ENCODE peak calls at places on chromosomes 13 and 19, in seven cellular contexts. One of them, this sample, is unnamed.
A peak's percentile ranks its signal among the peaks of the same experiment; 100 is the strongest.

GRCh38 chr13:23980160-23980551 is 82.9 kb upstream of the C1QTNF9B start:
- DNase-seq in hepatocyte: peak; percentile 92
- DNase-seq in NCI-H2171 treated with DMSO at 0.1 percent for 48 hours: no peak
- DNase-seq in lower leg skin: peak; percentile 95
- DNase-seq in retinal pigment epithelial cell: no peak
- DNase-seq in fibroblast of the aortic adventitia: peak; percentile 62
- DNase-seq in NCI-H2227 treated with DMSO at 0.1 percent for 48 hours: peak; percentile 56
- DNase-seq in this sample: peak; percentile 62

GRCh38 chr19:497476-497860 is 1.2 kb downstream of the MADCAM1 start:
- DNase-seq in hepatocyte: no peak
- DNase-seq in NCI-H2171 treated with DMSO at 0.1 percent for 48 hours: no peak
- DNase-seq in lower leg skin: no peak
- DNase-seq in retinal pigment epithelial cell: no peak
- DNase-seq in fibroblast of the aortic adventitia: no peak
- DNase-seq in NCI-H2227 treated with DMSO at 0.1 percent for 48 hours: no peak
- DNase-seq in this sample: no peak

GRCh38 chr13:70884196-70884595 is 775.9 kb upstream of the KLHL1 start:
- DNase-seq in hepatocyte: no peak
- DNase-seq in NCI-H2171 treated with DMSO at 0.1 percent for 48 hours: no peak
- DNase-seq in lower leg skin: no peak
- DNase-seq in retinal pigment epithelial cell: no peak
- DNase-seq in fibroblast of the aortic adventitia: no peak
- DNase-seq in NCI-H2227 treated with DMSO at 0.1 percent for 48 hours: no peak
- DNase-seq in this sample: no peak

GRCh38 chr19:6551607-6552450 is 21.0 kb downstream of the TNFSF9 start:
- DNase-seq in hepatocyte: peak; percentile 56
- DNase-seq in NCI-H2171 treated with DMSO at 0.1 percent for 48 hours: no peak
- DNase-seq in lower leg skin: no peak
- DNase-seq in retinal pigment epithelial cell: no peak
- DNase-seq in fibroblast of the aortic adventitia: peak; percentile 63
- DNase-seq in NCI-H2227 treated with DMSO at 0.1 percent for 48 hours: no peak
- DNase-seq in this sample: no peak

GRCh38 chr13:45162821-45163220 is 38.0 kb downstream of the KCTD4 start:
- DNase-seq in hepatocyte: no peak
- DNase-seq in NCI-H2171 treated with DMSO at 0.1 percent for 48 hours: no peak
- DNase-seq in lower leg skin: no peak
- DNase-seq in retinal pigment epithelial cell: peak; percentile 74
- DNase-seq in fibroblast of the aortic adventitia: peak; percentile 87
- DNase-seq in NCI-H2227 treated with DMSO at 0.1 percent for 48 hours: no peak
- DNase-seq in this sample: no peak

GRCh38 chr19:39251081-39251480 is 2.4 kb upstream of the IFNL4 start:
- DNase-seq in hepatocyte: no peak
- DNase-seq in NCI-H2171 treated with DMSO at 0.1 percent for 48 hours: no peak
- DNase-seq in lower leg skin: no peak
- DNase-seq in retinal pigment epithelial cell: no peak
- DNase-seq in fibroblast of the aortic adventitia: no peak
- DNase-seq in NCI-H2227 treated with DMSO at 0.1 percent for 48 hours: no peak
- DNase-seq in this sample: no peak

GRCh38 chr13:49053215-49053614 is 77.5 kb downstream of the FNDC3A start:
- DNase-seq in hepatocyte: no peak
- DNase-seq in NCI-H2171 treated with DMSO at 0.1 percent for 48 hours: no peak
- DNase-seq in lower leg skin: no peak
- DNase-seq in retinal pigment epithelial cell: no peak
- DNase-seq in fibroblast of the aortic adventitia: no peak
- DNase-seq in NCI-H2227 treated with DMSO at 0.1 percent for 48 hours: no peak
- DNase-seq in this sample: no peak

GRCh38 chr19:35229601-35230000 is 1.1 kb upstream of the FAM187B start:
- DNase-seq in hepatocyte: no peak
- DNase-seq in NCI-H2171 treated with DMSO at 0.1 percent for 48 hours: no peak
- DNase-seq in lower leg skin: peak; percentile 68
- DNase-seq in retinal pigment epithelial cell: no peak
- DNase-seq in fibroblast of the aortic adventitia: no peak
- DNase-seq in NCI-H2227 treated with DMSO at 0.1 percent for 48 hours: no peak
- DNase-seq in this sample: no peak

GRCh38 chr13:114248011-114248410 is 13.3 kb downstream of the CDC16 start:
- DNase-seq in hepatocyte: no peak
- DNase-seq in NCI-H2171 treated with DMSO at 0.1 percent for 48 hours: no peak
- DNase-seq in lower leg skin: no peak
- DNase-seq in retinal pigment epithelial cell: no peak
- DNase-seq in fibroblast of the aortic adventitia: no peak
- DNase-seq in NCI-H2227 treated with DMSO at 0.1 percent for 48 hours: no peak
- DNase-seq in this sample: no peak

GRCh38 chr13:51271008-51271407 is 48.8 kb downstream of the FAM124A start:
- DNase-seq in hepatocyte: no peak
- DNase-seq in NCI-H2171 treated with DMSO at 0.1 percent for 48 hours: no peak
- DNase-seq in lower leg skin: no peak
- DNase-seq in retinal pigment epithelial cell: no peak
- DNase-seq in fibroblast of the aortic adventitia: no peak
- DNase-seq in NCI-H2227 treated with DMSO at 0.1 percent for 48 hours: no peak
- DNase-seq in this sample: no peak

GRCh38 chr13:23796546-23796945 is 92.7 kb downstream of the MIPEP start:
- DNase-seq in hepatocyte: no peak
- DNase-seq in NCI-H2171 treated with DMSO at 0.1 percent for 48 hours: peak; percentile 88
- DNase-seq in lower leg skin: no peak
- DNase-seq in retinal pigment epithelial cell: no peak
- DNase-seq in fibroblast of the aortic adventitia: no peak
- DNase-seq in NCI-H2227 treated with DMSO at 0.1 percent for 48 hours: no peak
- DNase-seq in this sample: no peak

GRCh38 chr13:73782781-73783180 is 351.4 kb downstream of the KLF12 start:
- DNase-seq in hepatocyte: no peak
- DNase-seq in NCI-H2171 treated with DMSO at 0.1 percent for 48 hours: no peak
- DNase-seq in lower leg skin: no peak
- DNase-seq in retinal pigment epithelial cell: no peak
- DNase-seq in fibroblast of the aortic adventitia: no peak
- DNase-seq in NCI-H2227 treated with DMSO at 0.1 percent for 48 hours: no peak
- DNase-seq in this sample: no peak

GRCh38 chr19:7787141-7787540 is 24.1 kb downstream of the CLEC4M start:
- DNase-seq in hepatocyte: no peak
- DNase-seq in NCI-H2171 treated with DMSO at 0.1 percent for 48 hours: no peak
- DNase-seq in lower leg skin: peak; percentile 86
- DNase-seq in retinal pigment epithelial cell: no peak
- DNase-seq in fibroblast of the aortic adventitia: no peak
- DNase-seq in NCI-H2227 treated with DMSO at 0.1 percent for 48 hours: no peak
- DNase-seq in this sample: no peak

GRCh38 chr19:42466521-42467436 is 24.0 kb upstream of the CXCL17 start:
- DNase-seq in hepatocyte: no peak
- DNase-seq in NCI-H2171 treated with DMSO at 0.1 percent for 48 hours: no peak
- DNase-seq in lower leg skin: peak; percentile 69
- DNase-seq in retinal pigment epithelial cell: no peak
- DNase-seq in fibroblast of the aortic adventitia: peak; percentile 39
- DNase-seq in NCI-H2227 treated with DMSO at 0.1 percent for 48 hours: no peak
- DNase-seq in this sample: no peak

GRCh38 chr19:14089412-14089661 is 1.2 kb downstream of the SAMD1 start:
- DNase-seq in hepatocyte: peak; percentile 34
- DNase-seq in NCI-H2171 treated with DMSO at 0.1 percent for 48 hours: peak; percentile 30
- DNase-seq in lower leg skin: no peak
- DNase-seq in retinal pigment epithelial cell: no peak
- DNase-seq in fibroblast of the aortic adventitia: peak; percentile 39
- DNase-seq in NCI-H2227 treated with DMSO at 0.1 percent for 48 hours: no peak
- DNase-seq in this sample: no peak

GRCh38 chr13:94988654-94989053 is 276.3 kb upstream of the SOX21 start:
- DNase-seq in hepatocyte: no peak
- DNase-seq in NCI-H2171 treated with DMSO at 0.1 percent for 48 hours: no peak
- DNase-seq in lower leg skin: no peak
- DNase-seq in retinal pigment epithelial cell: no peak
- DNase-seq in fibroblast of the aortic adventitia: no peak
- DNase-seq in NCI-H2227 treated with DMSO at 0.1 percent for 48 hours: no peak
- DNase-seq in this sample: no peak

GRCh38 chr13:110298566-110299321 is 8.2 kb downstream of the COL4A1 start:
- DNase-seq in hepatocyte: no peak
- DNase-seq in NCI-H2171 treated with DMSO at 0.1 percent for 48 hours: no peak
- DNase-seq in lower leg skin: peak; percentile 87
- DNase-seq in retinal pigment epithelial cell: no peak
- DNase-seq in fibroblast of the aortic adventitia: no peak
- DNase-seq in NCI-H2227 treated with DMSO at 0.1 percent for 48 hours: no peak
- DNase-seq in this sample: no peak

GRCh38 chr19:6660930-6661329 is 9.0 kb downstream of the TNFSF14 start:
- DNase-seq in hepatocyte: no peak
- DNase-seq in NCI-H2171 treated with DMSO at 0.1 percent for 48 hours: no peak
- DNase-seq in lower leg skin: no peak
- DNase-seq in retinal pigment epithelial cell: no peak
- DNase-seq in fibroblast of the aortic adventitia: no peak
- DNase-seq in NCI-H2227 treated with DMSO at 0.1 percent for 48 hours: no peak
- DNase-seq in this sample: no peak

GRCh38 chr19:15101479-15102082 is 5.6 kb upstream of the SYDE1 start:
- DNase-seq in hepatocyte: peak; percentile 61
- DNase-seq in NCI-H2171 treated with DMSO at 0.1 percent for 48 hours: peak; percentile 17
- DNase-seq in lower leg skin: no peak
- DNase-seq in retinal pigment epithelial cell: no peak
- DNase-seq in fibroblast of the aortic adventitia: peak; percentile 54
- DNase-seq in NCI-H2227 treated with DMSO at 0.1 percent for 48 hours: no peak
- DNase-seq in this sample: no peak

GRCh38 chr19:11203194-11204075 is 6.1 kb upstream of the KANK2 start:
- DNase-seq in hepatocyte: peak; percentile 79
- DNase-seq in NCI-H2171 treated with DMSO at 0.1 percent for 48 hours: no peak
- DNase-seq in lower leg skin: peak; percentile 95
- DNase-seq in retinal pigment epithelial cell: peak; percentile 38
- DNase-seq in fibroblast of the aortic adventitia: peak; percentile 91
- DNase-seq in NCI-H2227 treated with DMSO at 0.1 percent for 48 hours: no peak
- DNase-seq in this sample: peak; percentile 74

GRCh38 chr13:23767806-23768205 is 121.4 kb downstream of the MIPEP start:
- DNase-seq in hepatocyte: no peak
- DNase-seq in NCI-H2171 treated with DMSO at 0.1 percent for 48 hours: no peak
- DNase-seq in lower leg skin: no peak
- DNase-seq in retinal pigment epithelial cell: no peak
- DNase-seq in fibroblast of the aortic adventitia: no peak
- DNase-seq in NCI-H2227 treated with DMSO at 0.1 percent for 48 hours: no peak
- DNase-seq in this sample: no peak

GRCh38 chr19:45079063-45079910 is at the start of gene GEMIN7:
- DNase-seq in hepatocyte: peak; percentile 89
- DNase-seq in NCI-H2171 treated with DMSO at 0.1 percent for 48 hours: peak; percentile 81
- DNase-seq in lower leg skin: peak; percentile 95
- DNase-seq in retinal pigment epithelial cell: no peak
- DNase-seq in fibroblast of the aortic adventitia: peak; percentile 63
- DNase-seq in NCI-H2227 treated with DMSO at 0.1 percent for 48 hours: peak; percentile 31
- DNase-seq in this sample: peak; percentile 66

GRCh38 chr13:26749905-26750304 is 10.7 kb downstream of the GPR12 start:
- DNase-seq in hepatocyte: no peak
- DNase-seq in NCI-H2171 treated with DMSO at 0.1 percent for 48 hours: no peak
- DNase-seq in lower leg skin: no peak
- DNase-seq in retinal pigment epithelial cell: no peak
- DNase-seq in fibroblast of the aortic adventitia: no peak
- DNase-seq in NCI-H2227 treated with DMSO at 0.1 percent for 48 hours: no peak
- DNase-seq in this sample: no peak

GRCh38 chr13:50693755-50694154 is 149.7 kb downstream of the DLEU7 start:
- DNase-seq in hepatocyte: no peak
- DNase-seq in NCI-H2171 treated with DMSO at 0.1 percent for 48 hours: no peak
- DNase-seq in lower leg skin: no peak
- DNase-seq in retinal pigment epithelial cell: no peak
- DNase-seq in fibroblast of the aortic adventitia: peak; percentile 55
- DNase-seq in NCI-H2227 treated with DMSO at 0.1 percent for 48 hours: no peak
- DNase-seq in this sample: no peak

GRCh38 chr13:103236213-103236612 is 170.0 kb upstream of the SLC10A2 start:
- DNase-seq in hepatocyte: no peak
- DNase-seq in NCI-H2171 treated with DMSO at 0.1 percent for 48 hours: peak; percentile 41
- DNase-seq in lower leg skin: no peak
- DNase-seq in retinal pigment epithelial cell: no peak
- DNase-seq in fibroblast of the aortic adventitia: peak; percentile 18
- DNase-seq in NCI-H2227 treated with DMSO at 0.1 percent for 48 hours: no peak
- DNase-seq in this sample: no peak

GRCh38 chr19:33005440-33005839 is 33.4 kb downstream of the FAAP24 start:
- DNase-seq in hepatocyte: no peak
- DNase-seq in NCI-H2171 treated with DMSO at 0.1 percent for 48 hours: peak; percentile 69
- DNase-seq in lower leg skin: no peak
- DNase-seq in retinal pigment epithelial cell: no peak
- DNase-seq in fibroblast of the aortic adventitia: no peak
- DNase-seq in NCI-H2227 treated with DMSO at 0.1 percent for 48 hours: no peak
- DNase-seq in this sample: no peak

GRCh38 chr13:34469212-34469983 is 472.7 kb upstream of the NBEA start:
- DNase-seq in hepatocyte: peak; percentile 23
- DNase-seq in NCI-H2171 treated with DMSO at 0.1 percent for 48 hours: peak; percentile 14
- DNase-seq in lower leg skin: no peak
- DNase-seq in retinal pigment epithelial cell: peak; percentile 40
- DNase-seq in fibroblast of the aortic adventitia: peak; percentile 41
- DNase-seq in NCI-H2227 treated with DMSO at 0.1 percent for 48 hours: no peak
- DNase-seq in this sample: no peak

GRCh38 chr13:20580257-20580656 is 13.3 kb downstream of the IFT88 start:
- DNase-seq in hepatocyte: no peak
- DNase-seq in NCI-H2171 treated with DMSO at 0.1 percent for 48 hours: no peak
- DNase-seq in lower leg skin: peak; percentile 74
- DNase-seq in retinal pigment epithelial cell: no peak
- DNase-seq in fibroblast of the aortic adventitia: no peak
- DNase-seq in NCI-H2227 treated with DMSO at 0.1 percent for 48 hours: no peak
- DNase-seq in this sample: no peak

GRCh38 chr19:50791594-50792245 is 1.5 kb downstream of the ACP4 start:
- DNase-seq in hepatocyte: no peak
- DNase-seq in NCI-H2171 treated with DMSO at 0.1 percent for 48 hours: no peak
- DNase-seq in lower leg skin: no peak
- DNase-seq in retinal pigment epithelial cell: no peak
- DNase-seq in fibroblast of the aortic adventitia: no peak
- DNase-seq in NCI-H2227 treated with DMSO at 0.1 percent for 48 hours: no peak
- DNase-seq in this sample: no peak

GRCh38 chr19:31232871-31233270 is 116.4 kb downstream of the TSHZ3 start:
- DNase-seq in hepatocyte: no peak
- DNase-seq in NCI-H2171 treated with DMSO at 0.1 percent for 48 hours: no peak
- DNase-seq in lower leg skin: no peak
- DNase-seq in retinal pigment epithelial cell: no peak
- DNase-seq in fibroblast of the aortic adventitia: peak; percentile 98
- DNase-seq in NCI-H2227 treated with DMSO at 0.1 percent for 48 hours: no peak
- DNase-seq in this sample: no peak

GRCh38 chr19:55454787-55455243 is 6.6 kb downstream of the ISOC2 start:
- DNase-seq in hepatocyte: no peak
- DNase-seq in NCI-H2171 treated with DMSO at 0.1 percent for 48 hours: no peak
- DNase-seq in lower leg skin: no peak
- DNase-seq in retinal pigment epithelial cell: no peak
- DNase-seq in fibroblast of the aortic adventitia: no peak
- DNase-seq in NCI-H2227 treated with DMSO at 0.1 percent for 48 hours: peak; percentile 66
- DNase-seq in this sample: no peak

GRCh38 chr13:89282241-89282640 is 1611.1 kb downstream of the SLITRK5 start:
- DNase-seq in hepatocyte: no peak
- DNase-seq in NCI-H2171 treated with DMSO at 0.1 percent for 48 hours: no peak
- DNase-seq in lower leg skin: no peak
- DNase-seq in retinal pigment epithelial cell: no peak
- DNase-seq in fibroblast of the aortic adventitia: no peak
- DNase-seq in NCI-H2227 treated with DMSO at 0.1 percent for 48 hours: no peak
- DNase-seq in this sample: no peak

GRCh38 chr19:18339703-18340102 is 695 bp upstream of the PGPEP1 start:
- DNase-seq in hepatocyte: no peak
- DNase-seq in NCI-H2171 treated with DMSO at 0.1 percent for 48 hours: no peak
- DNase-seq in lower leg skin: no peak
- DNase-seq in retinal pigment epithelial cell: no peak
- DNase-seq in fibroblast of the aortic adventitia: peak; percentile 26
- DNase-seq in NCI-H2227 treated with DMSO at 0.1 percent for 48 hours: no peak
- DNase-seq in this sample: no peak

GRCh38 chr13:114264886-114265611 is 16.4 kb upstream of the UPF3A start:
- DNase-seq in hepatocyte: no peak
- DNase-seq in NCI-H2171 treated with DMSO at 0.1 percent for 48 hours: no peak
- DNase-seq in lower leg skin: no peak
- DNase-seq in retinal pigment epithelial cell: no peak
- DNase-seq in fibroblast of the aortic adventitia: peak; percentile 52
- DNase-seq in NCI-H2227 treated with DMSO at 0.1 percent for 48 hours: no peak
- DNase-seq in this sample: no peak

GRCh38 chr13:45527699-45528462 is 63.1 kb downstream of the COG3 start:
- DNase-seq in hepatocyte: peak; percentile 42
- DNase-seq in NCI-H2171 treated with DMSO at 0.1 percent for 48 hours: no peak
- DNase-seq in lower leg skin: no peak
- DNase-seq in retinal pigment epithelial cell: no peak
- DNase-seq in fibroblast of the aortic adventitia: no peak
- DNase-seq in NCI-H2227 treated with DMSO at 0.1 percent for 48 hours: no peak
- DNase-seq in this sample: no peak

GRCh38 chr13:59680429-59681024 is 483.2 kb downstream of the DIAPH3 start:
- DNase-seq in hepatocyte: no peak
- DNase-seq in NCI-H2171 treated with DMSO at 0.1 percent for 48 hours: peak; percentile 56
- DNase-seq in lower leg skin: no peak
- DNase-seq in retinal pigment epithelial cell: no peak
- DNase-seq in fibroblast of the aortic adventitia: peak; percentile 58
- DNase-seq in NCI-H2227 treated with DMSO at 0.1 percent for 48 hours: no peak
- DNase-seq in this sample: no peak

GRCh38 chr19:5225486-5226345 is 114.9 kb downstream of the PTPRS start:
- DNase-seq in hepatocyte: no peak
- DNase-seq in NCI-H2171 treated with DMSO at 0.1 percent for 48 hours: no peak
- DNase-seq in lower leg skin: no peak
- DNase-seq in retinal pigment epithelial cell: no peak
- DNase-seq in fibroblast of the aortic adventitia: no peak
- DNase-seq in NCI-H2227 treated with DMSO at 0.1 percent for 48 hours: no peak
- DNase-seq in this sample: no peak